ENCODE peak calls at places on chromosomes 7 and 10, in nine cellular contexts. F is MCF 10A, Y is breast epithelium, I is IMR-90, M is tibial artery, N is bronchial epithelial cell, W is fibroblast of mammary gland, X is dorsolateral prefrontal cortex, Q is AG04450. C is an unnamed sample.

GRCh38 chr10:22649390-22649841 is 65.0 kb downstream of the PIP4K2A start:
- DNase-seq in F (no peak), Q (no peak), I (no peak), X (no peak), W (no peak), N (no peak), M (no peak), Y (no peak), C (no peak)

GRCh38 chr10:108358912-108359311 is 1194.4 kb upstream of the SORCS1 start:
- DNase-seq in N (peak), Y (no peak), M (no peak), W (peak), I (peak), X (no peak), F (peak), Q (peak), C (no peak)

GRCh38 chr10:5583525-5584175 is 58.9 kb downstream of the CALML3 start:
- DNase-seq in M (peak), Y (peak), N (peak), F (peak), I (no peak), X (no peak), Q (no peak), W (no peak), C (no peak)

GRCh38 chr10:103836273-103836672 is 19.1 kb downstream of the SH3PXD2A start:
- DNase-seq in I (no peak), W (no peak), M (peak), N (no peak), F (no peak), Q (no peak), X (no peak), Y (no peak), C (no peak)

GRCh38 chr7:158710651-158711102 is 6.1 kb upstream of the NCAPG2 start:
- DNase-seq in Y (no peak), I (peak), X (no peak), F (peak), M (no peak), N (peak), Q (no peak), W (peak), C (no peak)

GRCh38 chr7:144410441-144410840 is 6.9 kb upstream of the NOBOX start:
- DNase-seq in F (no peak), Q (no peak), X (no peak), N (no peak), Y (no peak), I (no peak), M (no peak), W (no peak), C (no peak)

GRCh38 chr10:132142396-132143161 is 44.2 kb upstream of the DPYSL4 start:
- DNase-seq in F (peak), X (peak), W (peak), N (no peak), M (peak), I (no peak), Y (no peak), Q (no peak), C (peak)

GRCh38 chr7:22083711-22084289 is 138.1 kb upstream of the CDCA7L start:
- DNase-seq in Q (no peak), Y (no peak), N (peak), X (no peak), M (no peak), F (no peak), I (no peak), W (peak), C (no peak)

GRCh38 chr7:156004265-156005201 is 192.3 kb upstream of the SHH start:
- DNase-seq in I (no peak), N (no peak), Q (no peak), W (no peak), X (peak), Y (no peak), M (no peak), F (no peak), C (no peak)

GRCh38 chr7:121940907-121941306 is 67.9 kb downstream of the PTPRZ1 start:
- DNase-seq in F (no peak), Q (no peak), M (no peak), I (no peak), W (no peak), N (peak), X (no peak), Y (no peak), C (no peak)

GRCh38 chr7:106010331-106010730 is 47.3 kb downstream of the CDHR3 start:
- DNase-seq in X (no peak), M (no peak), N (peak), Q (no peak), Y (no peak), W (peak), I (no peak), F (peak), C (no peak)

GRCh38 chr10:131425752-131426529 is 114.4 kb upstream of the TCERG1L start:
- DNase-seq in I (no peak), M (no peak), W (no peak), Q (no peak), X (no peak), F (no peak), N (no peak), Y (no peak), C (no peak)

GRCh38 chr10:72133517-72133916 is 45.2 kb upstream of the SPOCK2 start:
- DNase-seq in N (no peak), Y (no peak), I (peak), W (peak), Q (peak), F (peak), X (no peak), M (no peak), C (no peak)

GRCh38 chr10:31739146-31739545 is 189.5 kb downstream of the ARHGAP12 start:
- DNase-seq in X (no peak), F (no peak), N (no peak), M (no peak), W (no peak), Y (no peak), I (no peak), Q (no peak), C (no peak)

GRCh38 chr10:13758761-13759160 is 172.0 kb downstream of the PRPF18 start:
- DNase-seq in Y (no peak), I (no peak), M (no peak), X (no peak), F (no peak), W (no peak), Q (no peak), N (no peak), C (no peak)

GRCh38 chr10:114260366-114260765 is 21.3 kb downstream of the VWA2 start:
- DNase-seq in Y (no peak), N (no peak), W (no peak), M (no peak), F (no peak), X (no peak), I (no peak), Q (no peak), C (no peak)

GRCh38 chr10:6346621-6347020 is 143.9 kb downstream of the PFKFB3 start:
- DNase-seq in W (peak), M (no peak), Q (no peak), I (no peak), X (no peak), N (no peak), Y (no peak), F (no peak), C (no peak)

GRCh38 chr10:133013478-133013877 is 71.1 kb upstream of the CFAP46 start:
- DNase-seq in X (no peak), M (no peak), W (no peak), I (no peak), N (no peak), F (no peak), Q (no peak), Y (no peak), C (no peak)

GRCh38 chr7:24573554-24574338 is 494 bp downstream of the PALS2 start:
- DNase-seq in W (peak), I (peak), Q (no peak), F (peak), M (peak), X (no peak), N (peak), Y (peak), C (peak)

GRCh38 chr10:124496150-124496549 is 34.5 kb downstream of the LHPP start:
- DNase-seq in M (no peak), Q (no peak), F (no peak), N (no peak), W (no peak), X (no peak), I (no peak), Y (no peak), C (no peak)

GRCh38 chr10:12819071-12819470 is 182.4 kb downstream of the CCDC3 start:
- DNase-seq in F (no peak), Q (no peak), N (peak), Y (no peak), W (no peak), I (no peak), X (no peak), M (no peak), C (no peak)

GRCh38 chr7:50153141-50153540 is 60.1 kb upstream of the ZPBP start:
- DNase-seq in N (no peak), F (no peak), W (no peak), X (no peak), Q (no peak), I (no peak), Y (no peak), M (no peak), C (no peak)

GRCh38 chr10:45243261-45243660 is 72.1 kb downstream of the OR13A1 start:
- DNase-seq in I (no peak), M (no peak), F (no peak), W (no peak), Q (no peak), Y (no peak), N (no peak), X (no peak), C (no peak)

GRCh38 chr7:158740657-158741293 is 36.2 kb upstream of the NCAPG2 start:
- DNase-seq in N (peak), Q (peak), Y (no peak), M (no peak), X (no peak), I (peak), W (peak), F (peak), C (no peak)

GRCh38 chr7:38020134-38020533 is 99.7 kb downstream of the EPDR1 start:
- DNase-seq in M (no peak), Q (no peak), N (peak), X (no peak), W (peak), F (peak), I (no peak), Y (no peak), C (no peak)

GRCh38 chr7:103843689-103844480 is 145.6 kb downstream of the RELN start:
- DNase-seq in M (no peak), X (no peak), Y (no peak), I (no peak), Q (no peak), F (no peak), W (no peak), N (no peak), C (no peak)
- TF ChIP-seq CTCF in M (no peak), X (no peak), Y (no peak), I (no peak), Q (no peak), F (no peak), W (no peak), N (no peak), C (no peak)

GRCh38 chr10:19817251-19818046 is 1.2 kb downstream of the PLXDC2 start:
- DNase-seq in I (no peak), Q (no peak), M (peak), N (no peak), Y (peak), F (peak), X (no peak), W (no peak), C (no peak)
- TF ChIP-seq CTCF in I (no peak), Q (peak), M (no peak), N (no peak), Y (no peak), F (peak), X (no peak), W (peak), C (no peak)

GRCh38 chr7:6008668-6009611 is at the start of the genes AIMP2 and PMS2:
- DNase-seq in X (peak), N (peak), I (peak), Y (peak), W (peak), M (peak), F (peak), Q (peak), C (peak)
- TF ChIP-seq CTCF in X (no peak), N (peak), I (peak), Y (no peak), W (no peak), M (peak), F (no peak), Q (peak), C (no peak)

DNA sequence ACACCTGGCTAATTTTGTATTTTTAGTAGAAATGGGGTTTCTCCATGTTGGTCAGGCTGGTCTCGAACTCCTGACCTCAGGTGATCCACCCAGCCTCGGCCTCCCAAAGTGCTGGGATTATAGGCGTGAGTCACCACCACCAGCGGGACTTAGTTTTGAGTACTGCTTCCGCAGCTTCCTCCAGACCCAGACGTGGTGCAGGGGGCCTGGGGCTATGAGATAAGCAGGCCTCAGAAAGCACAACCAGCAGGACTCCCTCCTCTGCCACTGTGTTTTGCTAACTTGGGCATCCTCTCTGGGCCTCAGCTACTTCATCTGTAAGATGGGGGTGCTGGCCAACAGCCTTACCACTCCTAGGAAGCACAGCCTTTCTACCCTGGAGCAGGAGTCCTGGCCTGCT is 37.8 kb downstream of the GOLGA7B start:
- DNase-seq in X (no peak), M (no peak), I (no peak), F (peak), W (no peak), Q (no peak), Y (no peak), N (no peak), C (no peak)
- TF ChIP-seq CTCF in X (no peak), M (no peak), I (no peak), F (no peak), W (no peak), Q (no peak), Y (no peak), N (no peak), C (no peak)

DNA sequence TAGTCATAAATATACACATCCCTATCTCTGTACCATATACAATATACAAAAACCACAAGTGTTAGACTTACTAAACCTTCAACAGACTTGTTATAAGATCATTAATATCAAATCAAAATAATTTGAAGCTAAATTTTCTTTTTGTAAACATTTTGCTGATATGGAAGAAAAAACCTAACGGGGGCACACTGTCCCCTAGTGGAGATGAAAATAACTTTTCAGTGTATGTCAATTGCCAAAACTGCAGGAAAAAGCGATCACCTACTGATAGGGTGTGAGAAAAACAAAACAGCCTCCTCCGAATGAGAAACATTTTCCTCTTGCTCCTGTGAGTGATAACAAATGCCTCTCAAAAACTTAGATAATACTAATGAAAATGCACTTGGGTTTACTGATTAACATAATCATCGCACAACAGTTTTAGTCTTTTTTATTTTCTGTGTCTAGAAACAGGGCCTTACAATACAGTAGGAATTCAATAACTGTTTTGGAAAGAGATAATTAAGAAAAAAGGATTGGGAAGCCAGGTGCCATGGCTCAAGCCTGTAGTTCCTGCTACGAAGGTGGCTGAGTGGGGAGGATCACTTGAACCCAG is 322.7 kb downstream of the CRPPA start:
- DNase-seq in M (no peak), N (peak), X (no peak), Y (no peak), Q (no peak), W (peak), I (peak), F (peak), C (no peak)
- TF ChIP-seq CTCF in M (peak), N (peak), X (peak), Y (peak), Q (peak), W (peak), I (peak), F (peak), C (no peak)